ENCODE peak calls at places on chromosomes 13 and 19, in four cellular contexts. One of them, this sample, is unnamed.

GRCh38 chr13:89029062-89029461 is 1357.9 kb downstream of the SLITRK5 start:
- DNase-seq in HepG2: no peak
- DNase-seq in H1: no peak
- DNase-seq in K562: no peak
- DNase-seq in this sample: no peak

GRCh38 chr19:10876459-10877240 is 5.3 kb downstream of the CARM1 start:
- DNase-seq in H1: no peak
- DNase-seq in K562: no peak
- DNase-seq in HepG2: no peak
- DNase-seq in this sample: no peak

GRCh38 chr13:71968025-71968424 is 101.0 kb upstream of the DACH1 start:
- DNase-seq in H1: peak
- DNase-seq in K562: no peak
- DNase-seq in HepG2: no peak
- DNase-seq in this sample: no peak

GRCh38 chr19:42352216-42352892 is 26.9 kb downstream of the MEGF8 start:
- DNase-seq in H1: no peak
- DNase-seq in K562: no peak
- DNase-seq in HepG2: no peak
- DNase-seq in this sample: no peak

GRCh38 chr19:16367269-16367683 is 42.6 kb downstream of the KLF2 start:
- DNase-seq in K562: no peak
- DNase-seq in HepG2: no peak
- DNase-seq in H1: no peak
- DNase-seq in this sample: no peak

GRCh38 chr13:109145631-109146030 is 516.2 kb downstream of the MYO16 start:
- DNase-seq in H1: no peak
- DNase-seq in K562: peak
- DNase-seq in HepG2: peak
- DNase-seq in this sample: peak

GRCh38 chr19:29532956-29533355 is 7.2 kb downstream of the VSTM2B start:
- DNase-seq in H1: no peak
- DNase-seq in HepG2: no peak
- DNase-seq in K562: no peak
- DNase-seq in this sample: no peak

GRCh38 chr19:39679056-39679790 is 23.5 kb downstream of the LGALS16 start:
- DNase-seq in HepG2: no peak
- DNase-seq in K562: no peak
- DNase-seq in H1: no peak
- DNase-seq in this sample: no peak

GRCh38 chr19:18460313-18460712 is 22.4 kb upstream of the ISYNA1 start:
- DNase-seq in H1: no peak
- DNase-seq in K562: no peak
- DNase-seq in HepG2: no peak
- DNase-seq in this sample: no peak

GRCh38 chr19:2561221-2561620 is 85.3 kb downstream of the GADD45B start:
- DNase-seq in K562: no peak
- DNase-seq in H1: no peak
- DNase-seq in HepG2: no peak
- DNase-seq in this sample: no peak

GRCh38 chr19:19554074-19555023 is 16.3 kb downstream of the CILP2 start:
- DNase-seq in HepG2: no peak
- DNase-seq in H1: no peak
- DNase-seq in K562: peak
- DNase-seq in this sample: no peak

GRCh38 chr13:99320693-99321481 is 13.7 kb upstream of the GPR183 start:
- DNase-seq in K562: no peak
- DNase-seq in H1: no peak
- DNase-seq in HepG2: no peak
- DNase-seq in this sample: peak

GRCh38 chr19:49817964-49818690 is at the start of gene MED25:
- DNase-seq in K562: peak
- DNase-seq in H1: no peak
- DNase-seq in HepG2: peak
- DNase-seq in this sample: peak

GRCh38 chr19:47186337-47187022 is 44.5 kb downstream of the BBC3 start:
- DNase-seq in K562: no peak
- DNase-seq in HepG2: no peak
- DNase-seq in H1: no peak
- DNase-seq in this sample: no peak

GRCh38 chr19:29380581-29380980 is 145.2 kb upstream of the VSTM2B start:
- DNase-seq in HepG2: no peak
- DNase-seq in K562: no peak
- DNase-seq in H1: no peak
- DNase-seq in this sample: no peak

GRCh38 chr13:26047040-26047439 is 4.8 kb downstream of the SHISA2 start:
- DNase-seq in H1: no peak
- DNase-seq in K562: no peak
- DNase-seq in HepG2: no peak
- DNase-seq in this sample: no peak

GRCh38 chr19:887072-887471 is 5.9 kb downstream of the MED16 start:
- DNase-seq in H1: no peak
- DNase-seq in HepG2: peak
- DNase-seq in K562: no peak
- DNase-seq in this sample: no peak

GRCh38 chr19:34075661-34076091 is 96.6 kb upstream of the LSM14A start:
- DNase-seq in H1: no peak
- DNase-seq in K562: no peak
- DNase-seq in HepG2: no peak
- DNase-seq in this sample: no peak

GRCh38 chr13:95955719-95956118 is 97.5 kb downstream of the UGGT2 start:
- DNase-seq in H1: no peak
- DNase-seq in K562: no peak
- DNase-seq in HepG2: no peak
- DNase-seq in this sample: no peak

GRCh38 chr19:40191836-40192646 is 815 bp downstream of the MAP3K10 start:
- DNase-seq in H1: no peak
- DNase-seq in K562: peak
- DNase-seq in HepG2: no peak
- DNase-seq in this sample: peak

GRCh38 chr19:45828523-45828922 is 13.4 kb upstream of the RSPH6A start:
- DNase-seq in H1: no peak
- DNase-seq in K562: no peak
- DNase-seq in HepG2: no peak
- DNase-seq in this sample: no peak

GRCh38 chr19:40744554-40745401 is 5.5 kb downstream of the ACTMAP start:
- DNase-seq in HepG2: peak
- DNase-seq in H1: no peak
- DNase-seq in K562: peak
- DNase-seq in this sample: no peak

GRCh38 chr19:48614436-48615144 is at the start of gene FAM83E:
- DNase-seq in HepG2: no peak
- DNase-seq in H1: no peak
- DNase-seq in K562: peak
- DNase-seq in this sample: peak

GRCh38 chr19:19409235-19410030 is 4.0 kb downstream of the GATAD2A start:
- DNase-seq in HepG2: no peak
- DNase-seq in K562: no peak
- DNase-seq in H1: no peak
- DNase-seq in this sample: no peak

GRCh38 chr19:47094557-47095517 is 18.7 kb downstream of the ZC3H4 start:
- DNase-seq in K562: no peak
- DNase-seq in H1: no peak
- DNase-seq in HepG2: peak
- DNase-seq in this sample: no peak

GRCh38 chr13:37869756-37870488 is at the start of gene TRPC4:
- DNase-seq in H1: no peak
- DNase-seq in HepG2: peak
- DNase-seq in K562: peak
- DNase-seq in this sample: peak

GRCh38 chr13:112756511-112756966 is 66.7 kb downstream of the ATP11A start:
- DNase-seq in K562: no peak
- DNase-seq in HepG2: no peak
- DNase-seq in H1: no peak
- DNase-seq in this sample: no peak

GRCh38 chr19:55116232-55117062 is 990 bp downstream of the PPP1R12C start:
- DNase-seq in HepG2: peak
- DNase-seq in K562: peak
- DNase-seq in H1: no peak
- DNase-seq in this sample: peak

GRCh38 chr13:94411747-94412146 is 67.7 kb downstream of the DCT start:
- DNase-seq in HepG2: no peak
- DNase-seq in K562: no peak
- DNase-seq in H1: no peak
- DNase-seq in this sample: no peak

GRCh38 chr13:65595881-65596280 is 1634.3 kb downstream of the PCDH9 start:
- DNase-seq in H1: no peak
- DNase-seq in HepG2: no peak
- DNase-seq in K562: no peak
- DNase-seq in this sample: no peak

GRCh38 chr13:48783181-48783630 is 129.5 kb downstream of the CYSLTR2 start:
- DNase-seq in K562: no peak
- DNase-seq in H1: no peak
- DNase-seq in HepG2: peak
- DNase-seq in this sample: peak

GRCh38 chr19:44582581-44583265 is 30.6 kb upstream of the IGSF23 start:
- DNase-seq in HepG2: no peak
- DNase-seq in K562: peak
- DNase-seq in H1: peak
- DNase-seq in this sample: peak

DNA sequence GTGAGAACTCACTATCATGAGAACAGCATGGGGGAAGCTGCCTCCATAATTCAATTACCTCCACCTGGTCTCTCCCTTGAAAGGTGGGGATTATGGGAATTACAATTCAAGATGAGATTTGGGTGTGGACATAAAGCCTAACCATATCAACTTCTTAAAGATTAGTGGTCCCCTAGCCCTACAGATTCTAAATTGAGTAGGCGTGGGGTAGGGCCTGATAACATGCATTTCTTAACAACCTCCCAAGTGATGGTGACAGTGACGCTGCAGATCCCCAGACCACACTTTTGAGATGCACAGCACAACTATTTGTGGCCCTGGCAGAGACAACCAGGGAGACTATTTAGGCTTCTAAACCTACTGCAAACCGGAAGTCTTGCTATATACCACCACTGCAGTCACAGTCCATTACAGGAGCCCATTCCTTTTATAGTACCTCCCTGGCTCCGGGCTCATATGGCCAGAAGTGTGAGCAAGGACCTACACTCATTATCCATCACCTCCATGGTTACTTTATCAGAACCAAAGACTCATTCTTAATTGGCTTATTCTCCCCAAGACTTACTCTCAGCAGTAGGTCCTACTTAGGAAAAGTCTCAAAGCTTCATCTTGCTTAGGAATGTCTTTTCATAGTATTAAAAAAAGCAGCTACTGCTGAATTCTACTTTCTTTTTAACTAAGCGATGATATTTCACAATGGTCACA is 2.1 kb upstream of the DPY19L3 start:
- DNase-seq in K562: peak
- DNase-seq in H1: no peak
- DNase-seq in HepG2: no peak
- DNase-seq in this sample: no peak
- TF ChIP-seq USF2 in K562: no peak
- TF ChIP-seq USF2 in H1: no peak
- TF ChIP-seq USF2 in HepG2: no peak
- TF ChIP-seq USF2 in this sample: no peak

DNA sequence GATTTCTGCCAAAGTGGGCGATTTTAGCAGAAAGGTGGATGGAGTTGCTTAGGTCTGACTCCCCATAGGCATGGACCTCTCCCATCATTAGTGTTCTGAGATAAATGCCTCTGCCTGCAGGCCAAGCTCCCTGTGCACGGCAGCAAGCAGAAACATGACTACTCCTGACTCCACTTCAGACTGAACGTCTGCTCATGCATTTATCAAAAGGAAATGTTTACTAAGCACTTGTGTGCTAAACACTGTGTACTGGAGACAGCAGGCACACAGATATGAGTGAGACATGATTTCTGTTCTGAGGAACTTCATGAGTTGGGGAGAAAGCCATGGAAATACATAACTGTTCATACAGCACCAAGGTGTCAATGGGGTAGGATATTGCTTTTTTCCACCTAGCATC is 149.6 kb downstream of the MIPEP start:
- DNase-seq in K562: no peak
- DNase-seq in H1: no peak
- DNase-seq in HepG2: no peak
- DNase-seq in this sample: no peak
- TF ChIP-seq RNF2 in K562: no peak
- TF ChIP-seq RNF2 in H1: no peak
- TF ChIP-seq RNF2 in HepG2: no peak
- TF ChIP-seq RNF2 in this sample: no peak

GRCh38 chr13:45082964-45083363 is 37.3 kb upstream of the GTF2F2 start:
- DNase-seq in K562: no peak
- DNase-seq in HepG2: no peak
- DNase-seq in H1: no peak
- DNase-seq in this sample: no peak
- TF ChIP-seq USF2 in K562: no peak
- TF ChIP-seq USF2 in HepG2: no peak
- TF ChIP-seq USF2 in H1: no peak
- TF ChIP-seq USF2 in this sample: no peak

GRCh38 chr19:30881986-30882385 is 467.2 kb downstream of the TSHZ3 start:
- DNase-seq in K562: no peak
- DNase-seq in H1: no peak
- DNase-seq in HepG2: no peak
- DNase-seq in this sample: no peak
- TF ChIP-seq RNF2 in K562: no peak
- TF ChIP-seq RNF2 in H1: no peak
- TF ChIP-seq RNF2 in HepG2: no peak
- TF ChIP-seq RNF2 in this sample: no peak

DNA sequence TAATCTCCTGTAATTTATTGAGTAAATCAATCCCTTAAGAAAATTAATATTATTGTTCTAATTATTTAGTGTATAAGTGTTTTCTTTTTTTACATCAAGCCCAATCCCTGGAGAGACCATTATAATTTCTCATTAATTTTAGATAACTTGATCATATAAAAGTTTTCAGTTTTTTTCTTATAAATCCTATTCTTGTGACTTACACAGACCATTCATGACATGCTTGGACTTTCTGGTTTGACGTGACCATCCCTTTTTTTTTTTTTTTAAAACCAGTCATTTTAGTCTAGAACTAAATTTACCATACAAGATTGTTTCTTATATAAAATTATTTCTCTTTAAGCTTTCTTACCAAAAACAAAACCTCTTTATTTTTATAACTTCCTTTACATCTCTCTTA is 5.4 kb upstream of the MTRF1 start:
- DNase-seq in HepG2: no peak
- DNase-seq in K562: no peak
- DNase-seq in H1: no peak
- DNase-seq in this sample: peak
- TF ChIP-seq USF2 in HepG2: no peak
- TF ChIP-seq USF2 in K562: no peak
- TF ChIP-seq USF2 in H1: no peak
- TF ChIP-seq USF2 in this sample: no peak